ENCODE peak calls at places on chromosomes 5 and 9, in seven cellular contexts. X is lower lobe of right lung, I is GM12865, K is astrocyte of the spinal cord, D is Peyer's patch, S is cardiac fibroblast, C is neural progenitor cell. N is an unnamed sample.

GRCh38 chr5:95731571-95732554 is 727 bp downstream of the RHOBTB3 start:
- DNase-seq in S (peak; percentile 49), K (peak; percentile 50), C (peak; percentile 61), X (peak; percentile 69), I (peak; percentile 56), D (peak; percentile 74), N (peak; percentile 58)

GRCh38 chr5:150614651-150615040 is 25.8 kb upstream of the SYNPO start:
- DNase-seq in I (no peak), C (no peak), S (no peak), D (no peak), K (no peak), X (no peak), N (no peak)

GRCh38 chr5:180807654-180808414 is 5.2 kb upstream of the MGAT1 start:
- DNase-seq in C (no peak), D (no peak), I (no peak), X (no peak), K (no peak), S (peak; percentile 37), N (peak; percentile 47)

GRCh38 chr5:32538031-32538547 is 47.3 kb upstream of the SUB1 start:
- DNase-seq in K (no peak), S (no peak), D (no peak), C (no peak), X (no peak), I (peak; percentile 91), N (no peak)

GRCh38 chr5:39164016-39164415 is 55.3 kb downstream of the FYB1 start:
- DNase-seq in C (no peak), K (no peak), X (no peak), S (no peak), D (no peak), I (no peak), N (no peak)

GRCh38 chr5:74122979-74123575 is 497.1 kb downstream of the ARHGEF28 start:
- DNase-seq in K (peak; percentile 43), I (no peak), X (no peak), S (no peak), C (no peak), D (no peak), N (peak; percentile 35)

GRCh38 chr9:17082343-17082742 is 52.5 kb upstream of the CNTLN start:
- DNase-seq in C (peak; percentile 68), S (peak; percentile 51), I (no peak), K (peak; percentile 62), D (no peak), X (no peak), N (peak; percentile 86)

GRCh38 chr5:37715361-37715760 is 124.5 kb downstream of the GDNF start:
- DNase-seq in C (no peak), S (no peak), I (no peak), D (no peak), K (no peak), X (no peak), N (no peak)

GRCh38 chr5:139294372-139295165 is 1.0 kb downstream of the MATR3 start:
- DNase-seq in I (peak; percentile 86), K (peak; percentile 88), D (peak; percentile 77), C (peak; percentile 90), X (peak; percentile 76), S (peak; percentile 84), N (peak; percentile 88)

GRCh38 chr9:92671323-92671722 is 1.4 kb upstream of the IPPK start:
- DNase-seq in D (peak; percentile 39), X (no peak), K (peak; percentile 68), S (peak; percentile 84), I (no peak), C (no peak), N (peak; percentile 82)

GRCh38 chr9:32928912-32929311 is 72.5 kb downstream of the APTX start:
- DNase-seq in C (no peak), S (peak; percentile 12), D (no peak), K (no peak), I (no peak), X (no peak), N (no peak)

GRCh38 chr9:112115955-112116354 is 59.1 kb downstream of the SUSD1 start:
- DNase-seq in S (no peak), X (no peak), I (no peak), K (no peak), C (no peak), D (no peak), N (no peak)

GRCh38 chr5:171579849-171580505 is 160.5 kb downstream of the FGF18 start:
- DNase-seq in S (peak; percentile 44), X (no peak), C (no peak), K (no peak), D (no peak), I (no peak), N (no peak)

GRCh38 chr5:59236996-59237395 is 654.1 kb downstream of the RAB3C start:
- DNase-seq in K (peak; percentile 62), I (no peak), C (no peak), X (no peak), S (no peak), D (no peak), N (peak; percentile 82)

GRCh38 chr5:5886812-5887486 is 464.5 kb downstream of the ICE1 start:
- DNase-seq in K (no peak), S (no peak), D (peak; percentile 57), I (peak; percentile 56), C (peak; percentile 62), X (peak; percentile 51), N (no peak)

GRCh38 chr5:96687812-96688453 is 25.8 kb downstream of the CAST start:
- DNase-seq in I (peak; percentile 64), C (peak; percentile 22), S (peak; percentile 78), X (no peak), K (peak; percentile 73), D (no peak), N (peak; percentile 87)

GRCh38 chr9:35906923-35907699 is 1.1 kb downstream of the HRCT1 start:
- DNase-seq in K (peak; percentile 85), C (peak; percentile 47), X (peak; percentile 82), I (no peak), D (peak; percentile 70), S (peak; percentile 93), N (peak; percentile 85)

GRCh38 chr5:68369436-68370125 is 154.0 kb downstream of the PIK3R1 start:
- DNase-seq in X (no peak), D (no peak), S (no peak), K (no peak), I (peak; percentile 82), C (no peak), N (no peak)

GRCh38 chr5:156327306-156327705 is 342 bp downstream of the SGCD start:
- DNase-seq in C (no peak), K (no peak), I (no peak), D (no peak), X (no peak), S (peak; percentile 45), N (no peak)

GRCh38 chr5:83476470-83476817 is 4.9 kb downstream of the VCAN start:
- DNase-seq in K (no peak), I (no peak), C (no peak), X (no peak), D (no peak), S (no peak), N (no peak)

GRCh38 chr5:10387690-10388089 is 34.2 kb downstream of the MARCHF6 start:
- DNase-seq in K (peak; percentile 48), S (peak; percentile 70), X (no peak), C (no peak), D (no peak), I (no peak), N (peak; percentile 91)

GRCh38 chr9:36145970-36146369 is 9.4 kb downstream of the GLIPR2 start:
- DNase-seq in D (peak; percentile 2), C (no peak), S (no peak), X (no peak), K (no peak), I (no peak), N (no peak)

GRCh38 chr5:14413331-14413750 is 168.3 kb upstream of the OTULINL start:
- DNase-seq in D (no peak), C (no peak), X (no peak), I (no peak), K (peak; percentile 89), S (no peak), N (peak; percentile 71)

GRCh38 chr9:88084816-88085215 is 53.5 kb downstream of the SPATA31C2 start:
- DNase-seq in S (peak; percentile 26), K (no peak), X (no peak), D (no peak), C (no peak), I (no peak), N (peak; percentile 44)

GRCh38 chr9:111965566-111966019 is 69.0 kb downstream of the UGCG start:
- DNase-seq in S (peak; percentile 76), K (peak; percentile 97), D (no peak), I (peak; percentile 84), X (no peak), C (no peak), N (peak; percentile 97)

GRCh38 chr5:99025298-99026045 is 96.7 kb upstream of the CHD1 start:
- DNase-seq in K (no peak), D (no peak), C (no peak), X (no peak), S (no peak), I (no peak), N (peak; percentile 27)

GRCh38 chr5:669842-670395 is 23.2 kb downstream of the TPPP start:
- DNase-seq in D (no peak), S (no peak), X (peak; percentile 44), C (no peak), I (no peak), K (no peak), N (no peak)

GRCh38 chr5:35194636-35195471 is 35.4 kb downstream of the PRLR start:
- DNase-seq in C (no peak), K (no peak), S (no peak), X (no peak), I (peak; percentile 38), D (peak; percentile 80), N (no peak)

GRCh38 chr9:127091526-127091925 is 30.9 kb downstream of the ANGPTL2 start:
- DNase-seq in C (no peak), D (no peak), K (no peak), I (no peak), S (no peak), X (no peak), N (no peak)

DNA sequence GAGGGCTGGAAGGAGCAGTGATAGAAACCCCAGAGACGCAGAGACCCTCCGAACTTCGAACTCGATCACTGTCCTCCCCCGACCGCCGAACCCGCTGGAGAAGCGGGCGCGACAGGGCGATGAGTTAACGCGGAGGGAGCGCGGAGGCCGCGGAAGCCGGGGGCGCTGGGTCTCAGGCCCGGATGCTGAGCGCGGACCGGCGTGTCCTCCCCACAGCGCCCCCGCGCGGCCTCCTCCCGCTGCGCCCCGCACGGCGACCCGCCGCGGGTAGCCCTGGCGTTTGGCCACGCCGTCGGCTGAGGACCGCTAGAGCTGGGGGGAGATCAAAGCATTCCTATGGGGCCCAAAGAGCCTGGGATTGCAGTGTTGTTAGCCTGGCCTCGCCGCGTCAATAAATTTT is 7.7 kb upstream of the DMRT2 start:
- DNase-seq in C (no peak), I (no peak), S (no peak), K (no peak), X (no peak), D (no peak), N (no peak)
- H3K4me3 ChIP-seq in C (no peak overlapping the region), I (no peak overlapping the region), S (no peak overlapping the region), K (no peak overlapping the region), X (peak overlapping the region; percentile 6), D (no peak overlapping the region), N (no peak overlapping the region)

GRCh38 chr9:34381323-34381722 is 4.6 kb upstream of the MYORG start:
- DNase-seq in X (peak; percentile 53), D (peak; percentile 78), C (peak; percentile 34), I (no peak), S (no peak), K (no peak), N (no peak)
- H3K4me3 ChIP-seq in X (peak overlapping the region; percentile 60), D (peak overlapping the region; percentile 42), C (peak overlapping the region; percentile 52), I (no peak overlapping the region), S (peak overlapping the region; percentile 47), K (no peak overlapping the region), N (no peak overlapping the region)

GRCh38 chr9:21395778-21396717 is 10.8 kb upstream of the IFNA2 start:
- DNase-seq in C (peak; percentile 94), S (peak; percentile 15), X (peak; percentile 72), K (peak; percentile 37), I (peak; percentile 61), D (peak; percentile 60), N (peak; percentile 34)
- H3K4me3 ChIP-seq in C (peak overlapping the region; percentile 54), S (peak overlapping the region; percentile 40), X (peak overlapping the region; percentile 51), K (peak overlapping the region; percentile 55), I (peak overlapping the region; percentile 73), D (peak overlapping the region; percentile 13), N (peak overlapping the region; percentile 57)

GRCh38 chr9:98251554-98251953 is 3.9 kb downstream of the TBC1D2 start:
- DNase-seq in X (no peak), S (peak; percentile 74), D (no peak), K (peak; percentile 83), C (no peak), I (no peak), N (peak; percentile 79)
- H3K4me3 ChIP-seq in X (no peak overlapping the region), S (no peak overlapping the region), D (no peak overlapping the region), K (no peak overlapping the region), C (no peak overlapping the region), I (no peak overlapping the region), N (peak overlapping the region; percentile 4)

N was measured in choroid plexus epithelial cell.